ENCODE peak calls at places on chromosome 20, in eight cellular contexts. X is K562, B is A549, H is gastrocnemius medialis, T is stomach, D is IMR-90, W is NB4, E is HCT116. N is an unnamed sample.

GRCh38 chr20:1949711-1950110 is 44.1 kb downstream of the PDYN start:
- DNase-seq in B (no peak), T (no peak), X (no peak), E (no peak), W (no peak), H (no peak), D (no peak), N (no peak)

GRCh38 chr20:48019940-48020339 is 234.7 kb upstream of the SULF2 start:
- DNase-seq in T (no peak), B (no peak), D (no peak), E (no peak), W (no peak), H (no peak), X (no peak), N (no peak)

GRCh38 chr20:358891-359555 is 12.1 kb downstream of the NRSN2 start:
- DNase-seq in W (no peak), B (no peak), E (no peak), D (no peak), X (no peak), H (no peak), T (no peak), N (no peak)

GRCh38 chr20:41424546-41424945 is 57.9 kb upstream of the EMILIN3 start:
- DNase-seq in E (no peak), B (no peak), X (no peak), W (no peak), D (peak; percentile 13), H (no peak), T (no peak), N (peak; percentile 26)

GRCh38 chr20:55415567-55416142 is 589.7 kb downstream of the CBLN4 start:
- DNase-seq in X (no peak), B (no peak), D (no peak), T (no peak), E (no peak), H (no peak), W (peak; percentile 38), N (peak; percentile 5)

GRCh38 chr20:6769953-6770831 is 2.7 kb downstream of the BMP2 start:
- DNase-seq in D (no peak), B (no peak), H (peak; percentile 14), W (peak; percentile 42), E (no peak), T (peak; percentile 54), X (no peak), N (peak; percentile 18)

GRCh38 chr20:53611449-53611894 is 17.8 kb upstream of the ZNF217 start:
- DNase-seq in X (no peak), T (peak; percentile 25), H (no peak), D (peak; percentile 99), E (peak; percentile 78), B (peak; percentile 65), W (peak; percentile 70), N (peak; percentile 96)

GRCh38 chr20:50427740-50428462 is 82.3 kb upstream of the PTPN1 start:
- DNase-seq in D (no peak), X (no peak), H (peak; percentile 96), T (peak; percentile 67), W (no peak), E (no peak), B (no peak), N (no peak)

GRCh38 chr20:49397525-49397924 is 84.9 kb downstream of the KCNB1 start:
- DNase-seq in X (peak; percentile 30), T (no peak), W (peak; percentile 52), E (no peak), H (peak; percentile 70), B (peak; percentile 25), D (peak; percentile 25), N (no peak)

GRCh38 chr20:9966966-9967365 is 67.8 kb upstream of the ANKEF1 start:
- DNase-seq in D (no peak), E (no peak), X (no peak), W (peak; percentile 16), H (no peak), B (peak; percentile 36), T (no peak), N (no peak)

GRCh38 chr20:47248448-47248966 is 108.0 kb downstream of the ZMYND8 start:
- DNase-seq in W (no peak), E (no peak), X (no peak), H (no peak), D (no peak), B (no peak), T (no peak), N (no peak)

GRCh38 chr20:7608246-7608645 is 332.0 kb downstream of the HAO1 start:
- DNase-seq in X (no peak), E (no peak), B (no peak), H (no peak), T (no peak), W (no peak), D (no peak), N (no peak)

GRCh38 chr20:45611054-45611453 is 18.5 kb upstream of the WFDC10A start:
- DNase-seq in T (no peak), H (no peak), E (peak; percentile 39), B (no peak), W (peak; percentile 96), D (peak; percentile 75), X (peak; percentile 41), N (no peak)

GRCh38 chr20:33781945-33782344 is 29.2 kb upstream of the CHMP4B start:
- DNase-seq in B (no peak), W (no peak), D (no peak), X (no peak), T (no peak), H (no peak), E (no peak), N (no peak)

GRCh38 chr20:35711588-35712209 is 12.5 kb downstream of the ROMO1 start:
- DNase-seq in H (no peak), B (no peak), X (no peak), T (no peak), D (no peak), E (no peak), W (no peak), N (no peak)

GRCh38 chr20:35710039-35710438 is 10.8 kb downstream of the ROMO1 start:
- DNase-seq in W (no peak), B (no peak), T (no peak), E (no peak), D (no peak), H (no peak), X (no peak), N (no peak)

GRCh38 chr20:35710884-35711587 is 11.8 kb downstream of the ROMO1 start:
- DNase-seq in E (no peak), W (no peak), D (no peak), B (no peak), X (no peak), H (no peak), T (no peak), N (no peak)

GRCh38 chr20:35708502-35708901 is 9.3 kb downstream of the ROMO1 start:
- DNase-seq in D (no peak), T (no peak), H (no peak), B (no peak), X (no peak), E (no peak), W (no peak), N (no peak)

DNA sequence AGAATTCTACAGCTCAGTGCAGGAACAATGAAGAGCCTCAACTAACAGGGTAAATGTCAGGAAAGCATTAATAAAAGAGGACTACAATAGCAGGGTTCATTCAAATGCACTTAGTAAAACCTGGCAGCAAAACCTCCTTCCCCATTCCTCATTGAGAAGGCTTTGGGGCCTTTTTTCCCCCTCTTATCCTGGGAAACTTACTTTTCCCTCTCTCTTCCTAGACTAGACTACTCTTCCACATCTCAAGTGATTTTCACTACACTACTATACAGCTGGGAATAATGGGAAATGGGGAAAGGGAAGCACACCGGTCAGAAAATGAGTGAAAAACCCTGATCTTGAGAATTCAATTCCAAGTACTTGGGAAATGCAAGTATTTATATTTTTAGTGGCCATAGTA is 10.1 kb downstream of the ROMO1 start:
- DNase-seq in H (no peak), T (no peak), W (no peak), D (no peak), E (no peak), X (no peak), B (no peak), N (no peak)
- TF ChIP-seq POLR2A in H (no peak), T (no peak), W (no peak), D (no peak), E (no peak), X (peak; percentile 42), B (no peak), N (no peak)

DNA sequence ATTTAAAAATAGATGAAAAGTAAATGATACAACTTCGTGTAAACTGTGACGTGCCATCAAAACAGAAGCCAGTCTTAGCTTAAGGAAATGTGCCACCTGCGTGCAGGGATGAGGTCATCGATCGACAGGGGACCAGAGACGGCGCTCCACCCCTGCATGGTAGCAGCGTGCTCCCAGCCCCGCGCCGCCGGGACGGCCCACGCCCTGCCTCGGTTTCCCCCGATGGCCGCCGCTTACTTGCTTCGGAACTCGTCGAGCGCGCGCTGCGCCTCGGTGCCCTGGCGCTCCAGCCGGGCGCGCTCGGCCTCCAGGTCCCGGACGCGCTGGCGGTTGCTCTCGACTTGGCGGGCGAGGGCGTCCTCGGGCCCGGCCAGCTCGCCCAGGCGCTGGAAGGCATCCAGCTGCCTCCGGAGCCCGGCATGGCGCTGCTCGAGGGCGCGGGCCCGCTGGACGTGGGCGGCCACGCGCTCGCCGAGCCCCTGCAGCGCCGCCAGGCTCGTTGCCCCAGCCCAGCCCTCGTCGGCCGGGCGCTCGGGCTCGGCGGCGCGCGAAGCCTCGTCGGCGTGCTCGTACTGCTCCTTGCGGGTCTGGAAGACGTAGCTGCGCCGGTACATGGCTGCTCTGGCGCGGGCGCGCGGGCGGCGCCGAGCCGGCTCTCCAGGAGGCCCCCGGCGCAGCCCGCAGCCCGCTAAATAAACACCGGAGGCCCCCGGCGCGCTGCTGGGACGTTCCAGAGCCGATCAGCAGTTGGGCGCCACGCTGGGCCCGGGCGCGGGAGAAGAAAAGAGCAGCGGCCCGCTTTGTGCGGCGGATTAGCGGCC is at the start of gene BFSP1:
- DNase-seq in B (peak; percentile 54), H (peak; percentile 22), W (peak; percentile 73), T (peak; percentile 68), E (no peak), D (peak; percentile 52), X (no peak), N (peak; percentile 73)
- TF ChIP-seq POLR2A in B (peak; percentile 43), H (no peak), W (no peak), T (no peak), E (no peak), D (no peak), X (no peak), N (peak; percentile 46)

GRCh38 chr20:61369731-61370520 is 117.9 kb downstream of the CDH4 start:
- DNase-seq in D (no peak), X (no peak), W (no peak), T (no peak), H (no peak), B (no peak), E (no peak), N (no peak)
- TF ChIP-seq POLR2A in D (no peak), X (no peak), W (no peak), T (no peak), H (no peak), B (no peak), E (no peak), N (no peak)

DNA sequence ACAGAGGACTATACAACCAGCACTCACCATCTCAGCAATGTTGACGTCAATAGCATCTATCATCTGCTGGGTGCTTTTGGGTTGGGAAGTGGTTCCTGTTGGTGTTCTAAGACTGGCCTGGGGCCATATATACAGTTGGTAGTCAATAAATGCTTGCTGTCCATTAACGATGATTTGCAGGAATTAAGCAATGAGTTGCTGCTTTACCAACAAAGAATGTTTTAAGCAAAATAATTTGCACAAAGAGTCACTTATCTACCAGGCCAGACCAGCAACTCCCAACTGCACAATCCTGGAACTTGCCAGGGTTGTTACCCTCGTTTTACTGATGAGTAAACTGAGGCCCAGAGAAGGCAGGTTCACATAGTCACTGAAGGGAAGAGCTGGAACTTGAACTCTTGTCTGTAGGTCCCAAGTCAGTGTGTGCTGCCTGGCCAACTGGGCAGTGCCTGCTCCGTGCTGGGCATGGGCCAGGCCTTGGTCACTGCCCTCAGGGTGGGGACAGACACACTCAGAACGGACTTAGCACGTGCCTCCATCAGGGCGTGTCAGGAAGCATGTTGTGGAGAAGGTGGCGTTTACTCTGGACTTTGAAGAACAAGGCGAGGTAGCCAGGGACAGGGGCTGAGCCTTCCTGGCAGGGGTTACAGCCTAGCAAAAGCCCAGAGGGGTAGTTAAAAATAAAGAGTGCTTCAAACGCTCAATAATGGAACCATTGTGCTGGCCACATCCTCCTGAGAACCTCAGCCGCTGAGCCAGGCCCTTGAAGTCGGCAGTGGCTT is 2.5 kb upstream of the SRC start:
- DNase-seq in X (no peak), W (no peak), E (no peak), D (no peak), T (peak; percentile 88), H (no peak), B (no peak), N (no peak)
- TF ChIP-seq POLR2A in X (no peak), W (no peak), E (no peak), D (no peak), T (no peak), H (no peak), B (no peak), N (no peak)